ENCODE peak calls at places on chromosomes 16 and 17, in seven cellular contexts. X, F, U, Y, S, V and Z are unnamed samples.

GRCh38 chr16:89197633-89198416 is 2.5 kb downstream of the SLC22A31 start:
- DNase-seq in V (no peak), S (no peak), F (no peak), Y (no peak), U (no peak), X (no peak), Z (no peak)

GRCh38 chr17:39755550-39756375 is 18.0 kb downstream of the GRB7 start:
- DNase-seq in F (no peak), S (peak), Y (no peak), U (peak), X (no peak), V (no peak), Z (no peak)

GRCh38 chr17:46053911-46054534 is 55.0 kb downstream of the STH start:
- DNase-seq in X (no peak), U (no peak), F (no peak), S (no peak), V (no peak), Y (no peak), Z (no peak)

GRCh38 chr16:88686062-88686438 is 257 bp downstream of the SNAI3 start:
- DNase-seq in U (no peak), F (no peak), Y (peak), X (peak), S (no peak), V (no peak), Z (no peak)

GRCh38 chr16:72219282-72219681 is 47.3 kb upstream of the PMFBP1 start:
- DNase-seq in V (no peak), X (no peak), U (no peak), F (no peak), S (no peak), Y (no peak), Z (no peak)

GRCh38 chr16:86240716-86241363 is 269.5 kb upstream of the FOXF1 start:
- DNase-seq in X (no peak), S (no peak), V (no peak), Y (no peak), F (no peak), U (no peak), Z (no peak)

GRCh38 chr17:20045476-20045875 is 36.3 kb downstream of the SPECC1 start:
- DNase-seq in X (no peak), V (no peak), Y (no peak), F (no peak), U (no peak), S (no peak), Z (no peak)

GRCh38 chr17:66459811-66460270 is 157.4 kb downstream of the PRKCA start:
- DNase-seq in V (no peak), F (peak), X (no peak), Y (no peak), S (no peak), U (no peak), Z (peak)

GRCh38 chr16:11583171-11583570 is 3.5 kb downstream of the LITAF start:
- DNase-seq in Y (no peak), S (no peak), U (no peak), V (no peak), F (no peak), X (no peak), Z (peak)

GRCh38 chr17:21573961-21574610 is 118.2 kb upstream of the KCNJ18 start:
- DNase-seq in F (peak), U (no peak), Y (no peak), V (no peak), S (no peak), X (peak), Z (peak)

GRCh38 chr17:33016920-33017319 is 25.3 kb downstream of the SPACA3 start:
- DNase-seq in X (no peak), V (no peak), U (no peak), F (no peak), S (no peak), Y (peak), Z (no peak)

GRCh38 chr16:65954446-65954845 is 412.0 kb upstream of the CDH5 start:
- DNase-seq in Y (no peak), S (no peak), V (no peak), X (no peak), U (no peak), F (no peak), Z (no peak)

GRCh38 chr17:49327835-49328784 is 33.9 kb downstream of the ZNF652 start:
- DNase-seq in Y (no peak), X (no peak), U (peak), V (no peak), F (no peak), S (peak), Z (no peak)

GRCh38 chr16:27847030-27847550 is 216.4 kb downstream of the GSG1L start:
- DNase-seq in S (no peak), Y (no peak), F (no peak), V (no peak), U (no peak), X (no peak), Z (no peak)

GRCh38 chr16:19135201-19135838 is 21.6 kb downstream of the ITPRIPL2 start:
- DNase-seq in V (no peak), X (no peak), Y (no peak), S (no peak), U (no peak), F (no peak), Z (no peak)

GRCh38 chr16:46689492-46690280 is at the start of gene ORC6:
- DNase-seq in U (peak), S (peak), Y (peak), V (peak), X (peak), F (peak), Z (peak)

GRCh38 chr16:11409398-11409797 is 64.1 kb downstream of the RMI2 start:
- DNase-seq in U (no peak), F (no peak), Y (no peak), S (no peak), X (no peak), V (no peak), Z (no peak)

GRCh38 chr17:69581061-69581955 is 166.8 kb downstream of the MAP2K6 start:
- DNase-seq in V (no peak), U (peak), Y (peak), X (no peak), S (peak), F (peak), Z (no peak)

GRCh38 chr16:28320023-28320561 is 27.8 kb downstream of the SBK1 start:
- DNase-seq in X (no peak), S (no peak), F (no peak), V (no peak), Y (no peak), U (no peak), Z (no peak)

GRCh38 chr17:5758651-5759050 is 174.3 kb upstream of the NLRP1 start:
- DNase-seq in F (no peak), U (no peak), V (no peak), Y (peak), S (peak), X (no peak), Z (no peak)

GRCh38 chr16:10318798-10319500 is 66.9 kb upstream of the ATF7IP2 start:
- DNase-seq in F (no peak), V (no peak), U (no peak), X (no peak), Y (no peak), S (no peak), Z (no peak)

GRCh38 chr16:69031877-69032301 is 73.6 kb upstream of the HAS3 start:
- DNase-seq in Y (no peak), V (no peak), F (no peak), S (no peak), U (no peak), X (peak), Z (no peak)

GRCh38 chr17:15483416-15483815 is 16.0 kb upstream of the CDRT4 start:
- DNase-seq in U (no peak), S (no peak), Y (no peak), F (no peak), V (no peak), X (no peak), Z (no peak)

GRCh38 chr16:85651822-85652430 is 36.8 kb downstream of the GINS2 start:
- DNase-seq in U (no peak), V (no peak), S (no peak), Y (no peak), X (no peak), F (no peak), Z (no peak)

GRCh38 chr16:85369741-85370528 is 243.2 kb upstream of the GSE1 start:
- DNase-seq in U (no peak), F (peak), S (peak), X (no peak), V (peak), Y (peak), Z (no peak)

GRCh38 chr16:30948087-30948955 is 547 bp upstream of the ORAI3 start:
- DNase-seq in U (no peak), S (peak), V (peak), Y (peak), F (peak), X (peak), Z (peak)

GRCh38 chr16:81551821-81552304 is 107.3 kb downstream of the CMIP start:
- DNase-seq in V (no peak), S (no peak), Y (no peak), U (no peak), X (no peak), F (peak), Z (no peak)

GRCh38 chr17:75078097-75079022 is 9.4 kb upstream of the SLC16A5 start:
- DNase-seq in U (no peak), V (no peak), X (peak), F (no peak), S (peak), Y (no peak), Z (peak)

GRCh38 chr17:45291170-45291805 is 25.5 kb downstream of the MAP3K14 start:
- DNase-seq in Y (no peak), U (no peak), X (no peak), V (no peak), S (no peak), F (no peak), Z (no peak)

GRCh38 chr17:74296548-74296936 is 22.5 kb downstream of the DNAI2 start:
- DNase-seq in V (peak), Y (peak), S (peak), U (no peak), X (peak), F (peak), Z (peak)

GRCh38 chr17:56292628-56293027 is 139.4 kb downstream of the ANKFN1 start:
- DNase-seq in Y (no peak), S (no peak), F (no peak), U (no peak), X (no peak), V (no peak), Z (no peak)

GRCh38 chr17:48522031-48522593 is 8.7 kb downstream of the HOXB1 start:
- DNase-seq in F (no peak), X (no peak), Y (no peak), V (no peak), U (no peak), S (no peak), Z (no peak)

GRCh38 chr17:27523712-27524111 is 67.5 kb downstream of the KSR1 start:
- DNase-seq in F (no peak), U (no peak), Y (no peak), S (no peak), X (no peak), V (no peak), Z (no peak)

GRCh38 chr16:24718967-24719521 is 10.4 kb upstream of the TNRC6A start:
- DNase-seq in Y (no peak), U (no peak), X (no peak), F (no peak), S (no peak), V (no peak), Z (no peak)

GRCh38 chr17:64209983-64210382 is 53.1 kb downstream of the TEX2 start:
- DNase-seq in S (no peak), F (no peak), U (no peak), Y (no peak), V (no peak), X (no peak), Z (no peak)

GRCh38 chr17:36933174-36934143 is 3.8 kb upstream of the LHX1 start:
- DNase-seq in S (no peak), F (no peak), U (no peak), Y (peak), V (no peak), X (no peak), Z (no peak)

GRCh38 chr17:18093616-18094408 is 6.1 kb downstream of the DRG2 start:
- DNase-seq in F (peak), V (no peak), X (no peak), U (no peak), S (no peak), Y (peak), Z (no peak)
- TF ChIP-seq CTCF in F (peak), V (peak), X (no peak), U (no peak), S (no peak), Y (peak), Z (peak)

DNA sequence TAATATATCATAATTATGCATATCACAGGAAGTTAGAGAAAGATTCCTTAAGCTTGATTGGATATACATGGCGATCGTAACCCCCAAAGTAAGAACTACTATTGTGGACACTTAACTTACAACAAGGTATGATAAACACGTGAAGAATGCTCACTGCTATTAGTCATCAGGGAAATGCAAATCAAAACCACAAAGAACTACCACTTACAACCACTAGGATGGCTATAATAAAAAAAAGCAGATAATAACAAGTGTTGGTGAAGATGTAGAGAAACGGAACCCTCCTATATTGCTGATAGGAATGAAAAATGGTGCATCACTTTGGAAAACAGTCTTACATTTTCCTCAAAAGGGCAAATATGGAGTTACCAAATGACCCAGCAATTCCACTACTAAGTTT is 265.9 kb downstream of the SLC39A11 start:
- DNase-seq in V (no peak), S (no peak), X (no peak), F (no peak), U (no peak), Y (no peak), Z (no peak)
- TF ChIP-seq CTCF in V (no peak), S (no peak), X (no peak), F (no peak), U (no peak), Y (peak), Z (no peak)

GRCh38 chr17:82551779-82552457 is 32.4 kb downstream of the FOXK2 start:
- DNase-seq in X (peak), V (peak), U (peak), S (peak), Y (peak), F (peak), Z (no peak)
- TF ChIP-seq CTCF in X (peak), V (peak), U (peak), S (peak), Y (peak), F (peak), Z (peak)

DNA sequence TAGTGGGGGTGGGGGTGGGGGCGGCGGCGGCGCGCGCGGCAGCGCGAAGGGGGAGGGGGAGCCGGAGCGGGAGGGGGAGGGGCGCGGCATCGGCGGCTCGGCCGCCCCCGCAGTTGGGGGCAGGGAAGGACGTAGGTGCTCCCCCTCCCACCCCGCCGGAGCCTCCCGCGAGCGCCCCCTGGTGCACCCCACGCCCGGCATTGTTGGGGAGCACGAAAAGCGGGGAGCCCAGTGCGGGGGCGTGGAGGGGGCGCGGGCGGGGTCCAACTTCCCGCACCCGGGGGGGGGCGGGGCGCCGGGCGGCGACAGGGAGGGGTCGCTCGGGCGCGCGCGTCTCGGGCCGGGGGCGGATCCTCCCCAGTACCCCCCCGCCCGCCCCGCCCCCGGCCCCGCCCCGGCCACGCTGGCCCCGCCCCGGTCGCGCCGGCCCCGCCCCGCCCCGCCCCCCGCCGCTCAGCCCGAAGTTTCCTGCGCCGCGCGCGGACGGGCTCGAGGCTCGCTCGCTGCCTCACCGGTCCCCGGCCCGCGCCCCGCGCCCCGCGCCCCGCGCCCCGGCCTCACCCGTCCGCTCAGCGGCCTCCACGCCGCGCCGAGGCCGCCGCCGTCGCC is at the start of gene CACNA1H:
- DNase-seq in S (no peak), X (no peak), Y (peak), F (peak), V (peak), U (no peak), Z (no peak)
- TF ChIP-seq CTCF in S (no peak), X (no peak), Y (peak), F (no peak), V (peak), U (peak), Z (peak)

GRCh38 chr17:79657861-79658810 is 47.3 kb upstream of the RBFOX3 start:
- DNase-seq in S (no peak), Y (no peak), V (peak), U (no peak), X (no peak), F (no peak), Z (no peak)

GRCh38 chr17:79661292-79662041 is 50.6 kb upstream of the RBFOX3 start:
- DNase-seq in S (no peak), V (no peak), U (no peak), F (no peak), Y (no peak), X (no peak), Z (no peak)

GRCh38 chr17:79659376-79659775 is 48.5 kb upstream of the RBFOX3 start:
- DNase-seq in F (no peak), V (peak), Y (no peak), X (no peak), U (no peak), S (no peak), Z (no peak)

GRCh38 chr17:79657036-79657435 is 46.2 kb upstream of the RBFOX3 start:
- DNase-seq in Y (no peak), S (no peak), F (no peak), V (peak), U (no peak), X (no peak), Z (no peak)

GRCh38 chr17:79658811-79659207 is 48.0 kb upstream of the RBFOX3 start:
- DNase-seq in V (peak), Y (peak), U (no peak), S (peak), X (no peak), F (no peak), Z (no peak)
- TF ChIP-seq CTCF in V (peak), Y (peak), U (no peak), S (peak), X (peak), F (peak), Z (peak)

DNA sequence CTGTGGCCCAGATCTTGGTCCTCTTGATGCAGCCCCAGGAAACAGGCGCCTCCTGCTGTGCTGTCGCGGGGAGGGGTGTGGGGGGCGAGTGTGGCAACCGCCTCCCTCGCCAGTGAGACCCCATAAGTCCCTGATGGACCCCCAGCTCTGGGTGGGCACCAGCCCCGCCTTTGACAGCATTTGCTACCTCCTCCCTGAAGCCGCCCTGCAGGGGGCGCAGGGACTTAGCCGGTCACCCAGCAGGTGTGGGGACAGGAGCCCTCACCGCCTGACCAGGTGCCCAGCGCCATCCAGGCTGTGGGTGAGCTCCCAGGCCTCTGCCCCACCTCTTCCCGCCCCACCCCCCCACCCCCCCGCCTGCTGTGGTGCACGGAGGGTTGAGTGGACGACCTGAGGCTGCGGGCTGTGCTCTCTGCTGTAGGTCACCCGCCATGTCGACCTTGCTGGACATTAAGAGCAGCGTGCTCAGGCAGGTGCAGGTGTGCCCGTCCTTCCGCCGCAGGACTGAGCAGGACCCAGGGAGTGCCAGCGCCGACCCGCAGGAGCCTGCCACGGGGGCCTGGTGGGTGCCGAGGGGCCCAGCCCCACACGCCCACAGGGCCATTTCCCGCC is 4.8 kb downstream of the BAIAP3 start:
- DNase-seq in S (peak), U (no peak), Y (peak), X (peak), F (no peak), V (peak), Z (no peak)
- TF ChIP-seq CTCF in S (peak), U (peak), Y (peak), X (peak), F (peak), V (peak), Z (peak)

DNA sequence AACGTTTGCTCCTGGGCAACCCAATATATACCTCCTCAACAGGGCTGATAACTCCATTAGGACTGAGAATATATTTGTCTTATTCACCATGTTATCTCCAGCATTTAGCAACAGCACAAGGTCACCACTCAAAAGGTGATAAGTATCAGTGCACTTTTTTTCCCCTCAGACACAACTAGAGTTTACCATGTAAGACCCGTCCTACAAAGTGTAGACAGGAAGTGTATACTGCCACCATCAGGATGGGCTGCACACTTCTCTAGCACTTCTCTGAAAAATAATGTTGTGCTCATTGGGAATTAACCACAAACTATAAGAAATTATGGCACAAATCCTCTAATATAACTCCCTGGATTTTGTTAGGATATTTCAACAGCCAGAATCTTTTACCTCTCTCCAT is 5.7 kb upstream of the VAT1L start:
- DNase-seq in U (no peak), F (no peak), S (no peak), V (no peak), Y (peak), X (no peak), Z (no peak)
- TF ChIP-seq CTCF in U (no peak), F (peak), S (no peak), V (peak), Y (peak), X (no peak), Z (peak)

DNA sequence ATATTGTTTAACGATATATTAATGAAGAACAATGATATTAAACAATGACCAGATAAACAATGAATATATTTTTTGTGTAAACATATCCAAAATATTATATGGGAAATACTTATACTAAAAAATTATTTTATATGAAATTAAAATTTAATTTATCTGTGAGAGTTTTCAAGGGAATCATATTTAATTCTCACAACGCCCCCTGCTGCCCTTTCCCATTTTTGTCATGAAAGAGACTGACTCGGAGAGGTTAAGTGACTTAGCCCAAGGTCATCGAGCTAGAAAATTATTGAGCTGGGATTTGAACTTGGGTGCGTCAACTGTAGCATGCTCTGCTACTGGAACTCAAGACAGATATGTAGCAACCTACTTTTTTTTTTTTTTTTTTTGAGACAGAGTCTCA is 7.2 kb upstream of the MYCBPAP start:
- DNase-seq in F (no peak), S (peak), V (no peak), X (peak), U (no peak), Y (peak), Z (no peak)
- TF ChIP-seq CTCF in F (peak), S (peak), V (peak), X (peak), U (peak), Y (peak), Z (peak)